ENCODE peak calls at places on chromosomes 4 and X, in six cellular contexts. O, Y, E, X, Z and W are unnamed samples.

GRCh38 chr4:86098691-86099090 is 261.2 kb downstream of the MAPK10 start:
- DNase-seq in O (no peak), Y (no peak), E (no peak), X (no peak), Z (no peak), W (no peak)

GRCh38 chr4:146916479-146917076 is 29.1 kb downstream of the TTC29 start:
- DNase-seq in O (peak; percentile 10), Y (no peak), E (peak; percentile 19), X (no peak), Z (peak; percentile 2), W (no peak)

GRCh38 chr4:144014808-144015207 is 4.4 kb downstream of the GYPB start:
- DNase-seq in O (no peak), Y (no peak), E (no peak), X (no peak), Z (no peak), W (no peak)

GRCh38 chr4:111641813-111642579 is 503.3 kb upstream of the FAM241A start:
- DNase-seq in O (peak; percentile 87), Y (peak; percentile 20), E (peak; percentile 31), X (peak; percentile 47), Z (peak; percentile 13), W (no peak)

GRCh38 chrX:57583477-57583876 is 8.3 kb upstream of the ZXDB start:
- DNase-seq in O (no peak), Y (no peak), E (no peak), X (no peak), Z (no peak), W (no peak)

GRCh38 chr4:184459413-184459812 is 14.9 kb downstream of the IRF2 start:
- DNase-seq in O (no peak), Y (no peak), E (no peak), X (no peak), Z (no peak), W (no peak)

GRCh38 chrX:40010550-40011364 is 87.0 kb downstream of the BCOR start:
- DNase-seq in O (peak; percentile 54), Y (no peak), E (no peak), X (no peak), Z (no peak), W (no peak)

GRCh38 chrX:110415440-110416167 is 57.0 kb downstream of the RTL9 start:
- DNase-seq in O (no peak), Y (no peak), E (no peak), X (no peak), Z (no peak), W (no peak)

GRCh38 chr4:147482281-147482680 is 1.4 kb downstream of the EDNRA start:
- DNase-seq in O (no peak), Y (no peak), E (no peak), X (no peak), Z (no peak), W (no peak)

GRCh38 chrX:119646515-119646914 is 40.3 kb upstream of the NKRF start:
- DNase-seq in O (no peak), Y (no peak), E (no peak), X (no peak), Z (no peak), W (no peak)

GRCh38 chr4:58301384-58301783 is 1191.2 kb upstream of the IGFBP7 start:
- DNase-seq in O (no peak), Y (no peak), E (no peak), X (no peak), Z (no peak), W (no peak)

GRCh38 chr4:48698029-48698901 is 81.8 kb downstream of the FRYL start:
- DNase-seq in O (peak; percentile 75), Y (no peak), E (peak; percentile 45), X (no peak), Z (no peak), W (no peak)

GRCh38 chr4:48255130-48255958 is 14.3 kb downstream of the TEC start:
- DNase-seq in O (no peak), Y (no peak), E (peak; percentile 94), X (no peak), Z (no peak), W (no peak)

GRCh38 chr4:14294611-14295010 is 667.1 kb upstream of the BOD1L1 start:
- DNase-seq in O (no peak), Y (no peak), E (no peak), X (no peak), Z (no peak), W (no peak)

GRCh38 chrX:153794018-153794896 is at the start of the genes IDH3G and SSR4:
- DNase-seq in O (peak; percentile 83), Y (peak; percentile 95), E (peak; percentile 98), X (peak; percentile 81), Z (peak; percentile 81), W (peak; percentile 96)

GRCh38 chr4:38832206-38832605 is 24.4 kb downstream of the TLR6 start:
- DNase-seq in O (no peak), Y (no peak), E (no peak), X (no peak), Z (no peak), W (no peak)

GRCh38 chr4:77433102-77433733 is 172.4 kb upstream of the CXCL13 start:
- DNase-seq in O (peak; percentile 53), Y (peak; percentile 7), E (peak; percentile 18), X (no peak), Z (peak; percentile 7), W (peak; percentile 6)

GRCh38 chrX:153794897-153795816 is 689 bp downstream of the SSR4 start:
- DNase-seq in O (no peak), Y (no peak), E (no peak), X (no peak), Z (no peak), W (no peak)

GRCh38 chr4:126213996-126214395 is 899.2 kb downstream of the FAT4 start:
- DNase-seq in O (no peak), Y (no peak), E (no peak), X (no peak), Z (no peak), W (no peak)

GRCh38 chr4:154738426-154738825 is 5.4 kb upstream of the LRAT start:
- DNase-seq in O (no peak), Y (no peak), E (no peak), X (no peak), Z (no peak), W (no peak)

GRCh38 chr4:15913631-15913970 is 24.9 kb downstream of the FGFBP1 start:
- DNase-seq in O (no peak), Y (no peak), E (no peak), X (no peak), Z (no peak), W (no peak)

GRCh38 chr4:128221556-128221955 is 66.1 kb downstream of the PGRMC2 start:
- DNase-seq in O (no peak), Y (no peak), E (no peak), X (no peak), Z (no peak), W (no peak)

GRCh38 chrX:18892881-18893280 is 91.0 kb downstream of the PHKA2 start:
- DNase-seq in O (no peak), Y (no peak), E (no peak), X (no peak), Z (no peak), W (no peak)

DNA sequence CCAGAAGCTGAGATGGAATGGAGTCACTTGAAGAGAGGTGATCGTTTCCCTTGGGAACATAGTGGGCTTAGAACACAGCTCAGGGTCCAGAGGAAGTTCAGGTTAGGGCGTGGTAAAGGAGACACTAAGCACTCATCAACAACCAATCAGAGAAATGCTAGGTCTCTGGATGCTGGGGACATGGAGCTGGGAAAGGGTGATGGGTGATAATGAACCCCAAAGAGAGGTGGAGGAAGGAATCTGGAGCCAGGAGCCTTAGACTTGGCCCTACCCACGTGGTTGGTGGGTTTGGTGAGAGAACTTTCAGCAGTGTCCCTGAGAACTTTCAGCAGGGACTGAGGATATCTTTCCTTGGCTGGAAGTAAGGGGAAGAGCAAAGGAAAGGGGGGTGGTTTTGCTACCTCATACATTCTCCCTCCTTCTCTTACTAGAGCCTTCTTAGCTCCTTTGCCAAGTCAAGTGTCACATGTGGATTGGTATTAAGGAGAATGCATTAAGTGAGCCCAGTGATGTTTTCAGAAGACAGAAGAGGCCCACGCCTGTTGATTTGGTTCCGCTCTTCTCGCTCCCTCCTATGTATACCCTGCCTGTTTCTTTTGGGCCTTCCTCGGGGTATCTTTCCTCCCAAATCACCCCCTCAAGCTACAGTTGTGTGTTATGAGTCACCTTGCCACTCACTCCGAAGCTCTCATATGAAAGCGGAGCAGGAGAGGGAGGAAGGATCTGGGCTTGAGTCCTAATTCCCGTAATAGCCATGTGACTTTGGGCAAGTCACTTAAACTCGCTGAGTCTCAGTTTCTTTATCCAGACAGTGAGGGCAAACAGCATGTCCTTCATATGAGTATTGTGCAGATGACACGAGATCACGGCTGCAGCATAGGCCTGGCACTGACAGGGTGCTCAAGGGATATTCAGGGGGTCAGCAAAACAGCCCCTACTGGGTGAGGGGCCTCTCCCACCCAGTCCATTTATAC is 63.1 kb downstream of the TSC22D3 start:
- DNase-seq in O (no peak), Y (no peak), E (no peak), X (no peak), Z (no peak), W (no peak)
- TF ChIP-seq POLR2A in O (no peak), Y (peak; percentile 41), E (no peak), X (no peak), Z (no peak), W (peak; percentile 21)

DNA sequence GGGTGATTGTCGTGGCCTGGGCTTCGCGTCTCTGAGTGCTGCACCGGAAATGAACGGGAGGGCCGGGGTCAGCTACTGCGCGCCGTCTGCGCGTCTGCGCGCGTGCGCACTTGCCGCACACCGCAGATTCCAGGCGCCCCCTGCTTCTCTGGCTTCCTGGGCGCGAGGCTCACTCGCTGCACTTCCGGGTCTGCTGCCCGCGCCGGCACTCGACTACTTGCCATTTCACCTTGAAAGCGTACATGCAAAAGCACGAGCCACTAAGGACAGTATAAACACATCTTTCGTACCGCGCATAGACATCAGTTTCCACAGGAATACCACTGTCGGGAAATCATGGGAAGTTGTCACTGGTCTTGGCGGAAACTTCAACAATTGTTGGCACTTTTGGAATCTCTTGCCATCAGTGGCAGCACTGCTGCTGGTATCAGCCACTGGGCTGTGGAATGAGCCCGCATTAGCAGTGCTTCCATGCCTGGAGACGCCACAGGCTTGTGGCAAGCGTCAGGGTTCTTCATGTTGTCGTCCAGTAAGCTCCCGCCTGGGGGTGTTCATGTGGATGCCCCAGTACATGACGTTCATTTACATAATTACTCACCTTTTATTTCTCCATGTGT is at the start of gene SUPT20HL2:
- DNase-seq in O (no peak), Y (no peak), E (no peak), X (no peak), Z (no peak), W (no peak)
- TF ChIP-seq TAF1 in O (no peak), Y (no peak), E (no peak), X (no peak), Z (no peak), W (no peak)

GRCh38 chr4:107832275-107832807 is 7.6 kb downstream of the SGMS2 start:
- DNase-seq in O (no peak), Y (no peak), E (no peak), X (no peak), Z (no peak), W (no peak)

GRCh38 chr4:107837298-107837697 is 12.6 kb downstream of the SGMS2 start:
- DNase-seq in O (no peak), Y (no peak), E (no peak), X (no peak), Z (no peak), W (no peak)

GRCh38 chr4:107834241-107834856 is 9.6 kb downstream of the SGMS2 start:
- DNase-seq in O (no peak), Y (no peak), E (no peak), X (no peak), Z (no peak), W (no peak)

GRCh38 chr4:107838138-107838618 is 13.4 kb downstream of the SGMS2 start:
- DNase-seq in O (no peak), Y (no peak), E (no peak), X (no peak), Z (no peak), W (no peak)

GRCh38 chr4:107835409-107835808 is 10.7 kb downstream of the SGMS2 start:
- DNase-seq in O (no peak), Y (no peak), E (no peak), X (no peak), Z (no peak), W (no peak)
- TF ChIP-seq POLR2AphosphoS5 in O (no peak), Y (no peak), E (no peak), X (no peak), Z (no peak), W (no peak)

GRCh38 chrX:1423215-1423614 is 29.5 kb downstream of the ASMTL start:
- DNase-seq in O (no peak), Y (no peak), E (no peak), X (no peak), Z (no peak), W (no peak)
- TF ChIP-seq POLR2A in O (no peak), Y (no peak), E (no peak), X (peak; percentile 34), Z (no peak), W (no peak)